ENCODE peak calls at places on chromosome 18, in four cellular contexts. One of them, this sample, is unnamed.

GRCh38 chr18:12768622-12769021 is 65.8 kb downstream of the PSMG2 start:
- DNase-seq in H54: peak
- DNase-seq in adrenal gland: no peak
- DNase-seq in ovary: no peak
- DNase-seq in this sample: no peak

GRCh38 chr18:58992301-58993231 is 127.9 kb downstream of the ZNF532 start:
- DNase-seq in H54: no peak
- DNase-seq in adrenal gland: no peak
- DNase-seq in ovary: no peak
- DNase-seq in this sample: no peak

GRCh38 chr18:21267370-21267769 is 25.3 kb downstream of the GREB1L start:
- DNase-seq in H54: no peak
- DNase-seq in adrenal gland: no peak
- DNase-seq in ovary: no peak
- DNase-seq in this sample: no peak

GRCh38 chr18:42473611-42474010 is 518.6 kb downstream of the PIK3C3 start:
- DNase-seq in H54: no peak
- DNase-seq in adrenal gland: no peak
- DNase-seq in ovary: no peak
- DNase-seq in this sample: peak

GRCh38 chr18:57915241-57915640 is 112.1 kb upstream of the ATP8B1 start:
- DNase-seq in H54: no peak
- DNase-seq in adrenal gland: no peak
- DNase-seq in ovary: no peak
- DNase-seq in this sample: no peak

GRCh38 chr18:25278415-25278814 is 73.6 kb downstream of the ZNF521 start:
- DNase-seq in H54: no peak
- DNase-seq in adrenal gland: no peak
- DNase-seq in ovary: no peak
- DNase-seq in this sample: no peak

GRCh38 chr18:54378057-54378456 is 20.4 kb downstream of the C18orf54 start:
- DNase-seq in H54: no peak
- DNase-seq in adrenal gland: no peak
- DNase-seq in ovary: no peak
- DNase-seq in this sample: no peak

GRCh38 chr18:26071725-26072124 is 18.7 kb downstream of the SS18 start:
- DNase-seq in H54: no peak
- DNase-seq in adrenal gland: no peak
- DNase-seq in ovary: no peak
- DNase-seq in this sample: no peak

GRCh38 chr18:10727477-10727876 is 201.7 kb downstream of the NAPG start:
- DNase-seq in H54: no peak
- DNase-seq in adrenal gland: no peak
- DNase-seq in ovary: no peak
- DNase-seq in this sample: no peak

GRCh38 chr18:57748770-57749603 is 54.1 kb downstream of the ATP8B1 start:
- DNase-seq in H54: no peak
- DNase-seq in adrenal gland: no peak
- DNase-seq in ovary: no peak
- DNase-seq in this sample: no peak

GRCh38 chr18:29191263-29191662 is 1014.3 kb upstream of the CDH2 start:
- DNase-seq in H54: no peak
- DNase-seq in adrenal gland: no peak
- DNase-seq in ovary: no peak
- DNase-seq in this sample: no peak

GRCh38 chr18:46051731-46052461 is 20.2 kb downstream of the PSTPIP2 start:
- DNase-seq in H54: no peak
- DNase-seq in adrenal gland: no peak
- DNase-seq in ovary: no peak
- DNase-seq in this sample: no peak
- TF ChIP-seq POLR2A in H54: no peak
- TF ChIP-seq POLR2A in adrenal gland: no peak
- TF ChIP-seq POLR2A in ovary: no peak
- TF ChIP-seq POLR2A in this sample: no peak

GRCh38 chr18:50878345-50879301 is at the start of gene ME2:
- DNase-seq in H54: peak
- DNase-seq in adrenal gland: peak
- DNase-seq in ovary: peak
- DNase-seq in this sample: peak
- TF ChIP-seq POLR2A in H54: peak
- TF ChIP-seq POLR2A in adrenal gland: peak
- TF ChIP-seq POLR2A in ovary: peak
- TF ChIP-seq POLR2A in this sample: peak

DNA sequence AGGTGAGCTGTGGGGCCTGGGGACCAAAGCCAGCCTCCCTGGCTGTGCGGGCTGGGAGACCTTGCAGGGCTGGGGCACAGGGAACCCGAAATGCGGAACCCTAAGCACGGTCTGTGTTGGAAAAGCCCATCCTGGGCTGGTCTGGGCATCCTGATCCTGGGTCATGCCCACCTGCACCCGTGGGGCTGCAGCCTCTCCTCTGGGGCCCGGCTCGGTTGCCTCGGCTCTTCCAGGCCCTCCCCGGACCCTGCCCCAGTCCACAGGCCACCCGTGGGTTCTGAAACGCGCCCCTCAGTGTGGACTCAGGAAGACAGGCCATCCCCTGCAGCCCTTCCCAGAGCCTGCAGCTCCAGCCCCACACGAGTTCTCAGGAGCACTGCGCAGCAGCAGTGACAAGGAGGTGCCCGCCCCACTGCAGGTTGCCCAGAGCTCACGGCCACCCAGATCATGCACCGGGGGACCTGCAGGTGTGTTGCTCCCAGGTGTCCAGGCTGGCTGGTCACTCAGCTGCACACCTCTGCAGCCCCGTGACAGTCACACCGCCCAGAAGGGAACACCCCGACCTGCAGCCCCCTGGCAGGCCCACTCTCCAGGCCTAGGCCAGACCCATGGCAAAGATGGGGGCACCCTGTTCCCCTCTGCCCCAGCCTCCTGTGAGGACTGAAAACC is 12.2 kb upstream of the NFATC1 start:
- DNase-seq in H54: no peak
- DNase-seq in adrenal gland: no peak
- DNase-seq in ovary: no peak
- DNase-seq in this sample: no peak
- TF ChIP-seq POLR2A in H54: no peak
- TF ChIP-seq POLR2A in adrenal gland: no peak
- TF ChIP-seq POLR2A in ovary: no peak
- TF ChIP-seq POLR2A in this sample: no peak

DNA sequence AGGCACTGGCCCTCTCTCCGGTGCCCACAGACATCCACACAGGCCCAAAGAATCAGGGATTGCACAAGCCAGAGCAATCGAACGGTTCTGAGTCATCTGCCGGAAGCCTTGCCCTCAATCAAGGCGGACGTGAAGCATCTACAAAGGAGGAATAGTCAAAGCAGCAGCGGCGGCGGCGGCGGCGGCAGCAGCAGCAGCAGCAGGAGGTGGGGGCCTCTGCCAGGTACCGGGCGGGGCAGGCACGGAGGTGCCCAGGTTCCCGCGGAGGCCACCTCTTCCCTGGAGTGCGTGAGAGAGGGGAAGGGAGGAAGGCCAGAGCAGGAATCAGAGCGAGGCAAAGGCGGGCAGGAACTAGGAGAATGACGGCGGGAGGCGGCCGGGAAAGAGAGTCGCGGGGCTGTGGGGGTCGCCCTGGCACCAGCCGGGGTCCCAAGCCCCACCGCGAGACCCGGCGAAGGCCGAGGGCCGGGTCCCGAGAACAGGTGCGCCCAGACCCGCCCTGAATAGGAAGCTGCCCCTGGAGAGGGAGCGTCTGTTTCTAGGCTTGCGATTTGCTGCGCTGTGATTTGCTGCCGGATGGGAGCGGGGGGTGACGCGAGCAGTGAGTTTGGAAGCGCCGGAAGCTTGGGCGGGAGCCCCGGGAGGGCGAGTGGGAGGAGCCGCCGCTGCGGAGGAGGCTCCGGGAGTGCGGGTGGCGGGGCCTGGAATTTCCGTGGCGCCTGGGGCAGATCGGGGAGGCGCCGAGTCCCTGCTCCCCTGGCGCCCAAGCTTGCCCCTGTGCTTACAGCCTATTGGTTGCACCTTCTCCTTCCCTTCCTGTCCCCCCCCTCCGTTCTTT is at the start of gene SERPINB8:
- DNase-seq in H54: peak
- DNase-seq in adrenal gland: peak
- DNase-seq in ovary: peak
- DNase-seq in this sample: peak
- TF ChIP-seq POLR2A in H54: peak
- TF ChIP-seq POLR2A in adrenal gland: peak
- TF ChIP-seq POLR2A in ovary: peak
- TF ChIP-seq POLR2A in this sample: peak

GRCh38 chr18:60596928-60597327 is 224.4 kb upstream of the MC4R start:
- DNase-seq in H54: no peak
- DNase-seq in adrenal gland: no peak
- DNase-seq in ovary: no peak
- DNase-seq in this sample: no peak

GRCh38 chr18:60599267-60599666 is 226.7 kb upstream of the MC4R start:
- DNase-seq in H54: no peak
- DNase-seq in adrenal gland: no peak
- DNase-seq in ovary: no peak
- DNase-seq in this sample: no peak

GRCh38 chr18:60601249-60601648 is 228.7 kb upstream of the MC4R start:
- DNase-seq in H54: no peak
- DNase-seq in adrenal gland: no peak
- DNase-seq in ovary: no peak
- DNase-seq in this sample: no peak

GRCh38 chr18:60599995-60600394 is 227.4 kb upstream of the MC4R start:
- DNase-seq in H54: no peak
- DNase-seq in adrenal gland: no peak
- DNase-seq in ovary: no peak
- DNase-seq in this sample: no peak
- TF ChIP-seq POLR2A in H54: no peak
- TF ChIP-seq POLR2A in adrenal gland: no peak
- TF ChIP-seq POLR2A in ovary: no peak
- TF ChIP-seq POLR2A in this sample: no peak

GRCh38 chr18:63099848-63100625 is 219.5 kb downstream of the BCL2 start:
- DNase-seq in H54: no peak
- DNase-seq in adrenal gland: no peak
- DNase-seq in ovary: no peak
- DNase-seq in this sample: peak
- TF ChIP-seq POLR2A in H54: no peak
- TF ChIP-seq POLR2A in adrenal gland: no peak
- TF ChIP-seq POLR2A in ovary: no peak
- TF ChIP-seq POLR2A in this sample: no peak

GRCh38 chr18:5510109-5510846 is 33.5 kb downstream of the EPB41L3 start:
- DNase-seq in H54: no peak
- DNase-seq in adrenal gland: no peak
- DNase-seq in ovary: no peak
- DNase-seq in this sample: no peak

GRCh38 chr18:5515007-5515744 is 28.6 kb downstream of the EPB41L3 start:
- DNase-seq in H54: no peak
- DNase-seq in adrenal gland: no peak
- DNase-seq in ovary: no peak
- DNase-seq in this sample: no peak

GRCh38 chr18:5518179-5518770 is 25.5 kb downstream of the EPB41L3 start:
- DNase-seq in H54: no peak
- DNase-seq in adrenal gland: no peak
- DNase-seq in ovary: no peak
- DNase-seq in this sample: no peak

GRCh38 chr18:5512191-5512590 is 31.6 kb downstream of the EPB41L3 start:
- DNase-seq in H54: no peak
- DNase-seq in adrenal gland: no peak
- DNase-seq in ovary: no peak
- DNase-seq in this sample: no peak

GRCh38 chr18:5513947-5514346 is 29.9 kb downstream of the EPB41L3 start:
- DNase-seq in H54: no peak
- DNase-seq in adrenal gland: no peak
- DNase-seq in ovary: no peak
- DNase-seq in this sample: no peak
- TF ChIP-seq POLR2A in H54: no peak
- TF ChIP-seq POLR2A in adrenal gland: no peak
- TF ChIP-seq POLR2A in ovary: no peak
- TF ChIP-seq POLR2A in this sample: no peak

GRCh38 chr18:3217930-3218647 is 1.7 kb downstream of the MYOM1 start:
- DNase-seq in H54: no peak
- DNase-seq in adrenal gland: no peak
- DNase-seq in ovary: no peak
- DNase-seq in this sample: peak
- TF ChIP-seq POLR2A in H54: no peak
- TF ChIP-seq POLR2A in adrenal gland: no peak
- TF ChIP-seq POLR2A in ovary: no peak
- TF ChIP-seq POLR2A in this sample: no peak